ENCODE peak calls at places on chromosomes 12 and 14, in five cellular contexts. One of them, this sample, is unnamed.

GRCh38 chr14:74518221-74518620 is 24.7 kb downstream of the ISCA2 start:
- DNase-seq in stomach: no peak
- DNase-seq in left ventricle myocardium inferior: no peak
- DNase-seq in heart left ventricle: no peak
- DNase-seq in cardiac muscle cell: no peak
- DNase-seq in this sample: peak; percentile 61

GRCh38 chr14:101177301-101178055 is 274.0 kb upstream of the RTL1 start:
- DNase-seq in cardiac muscle cell: no peak
- DNase-seq in left ventricle myocardium inferior: no peak
- DNase-seq in heart left ventricle: no peak
- DNase-seq in stomach: no peak
- DNase-seq in this sample: no peak

GRCh38 chr12:22527999-22528398 is 16.3 kb downstream of the C2CD5 start:
- DNase-seq in heart left ventricle: no peak
- DNase-seq in left ventricle myocardium inferior: no peak
- DNase-seq in stomach: no peak
- DNase-seq in cardiac muscle cell: peak; percentile 72
- DNase-seq in this sample: no peak

GRCh38 chr12:16606201-16606849 is 363 bp upstream of the LMO3 start:
- DNase-seq in cardiac muscle cell: peak; percentile 72
- DNase-seq in heart left ventricle: peak; percentile 33
- DNase-seq in stomach: no peak
- DNase-seq in left ventricle myocardium inferior: no peak
- DNase-seq in this sample: no peak

GRCh38 chr12:104929926-104930325 is 28.2 kb downstream of the SLC41A2 start:
- DNase-seq in heart left ventricle: no peak
- DNase-seq in cardiac muscle cell: no peak
- DNase-seq in stomach: no peak
- DNase-seq in left ventricle myocardium inferior: no peak
- DNase-seq in this sample: no peak

GRCh38 chr12:55899035-55899434 is 28.7 kb downstream of the PYM1 start:
- DNase-seq in left ventricle myocardium inferior: no peak
- DNase-seq in stomach: no peak
- DNase-seq in cardiac muscle cell: peak; percentile 58
- DNase-seq in heart left ventricle: no peak
- DNase-seq in this sample: no peak

GRCh38 chr14:53217283-53217994 is 64.3 kb upstream of the DDHD1 start:
- DNase-seq in stomach: peak; percentile 76
- DNase-seq in left ventricle myocardium inferior: peak; percentile 68
- DNase-seq in heart left ventricle: peak; percentile 78
- DNase-seq in cardiac muscle cell: peak; percentile 74
- DNase-seq in this sample: peak; percentile 44

GRCh38 chr14:69320581-69321365 is 60.8 kb downstream of the GALNT16 start:
- DNase-seq in stomach: no peak
- DNase-seq in cardiac muscle cell: no peak
- DNase-seq in heart left ventricle: peak; percentile 13
- DNase-seq in left ventricle myocardium inferior: no peak
- DNase-seq in this sample: no peak

GRCh38 chr12:58414398-58414871 is 473.1 kb downstream of the ATP23 start:
- DNase-seq in heart left ventricle: no peak
- DNase-seq in cardiac muscle cell: peak; percentile 65
- DNase-seq in stomach: no peak
- DNase-seq in left ventricle myocardium inferior: no peak
- DNase-seq in this sample: peak; percentile 94

GRCh38 chr12:69595689-69596088 is 10.4 kb downstream of the CCT2 start:
- DNase-seq in left ventricle myocardium inferior: no peak
- DNase-seq in stomach: no peak
- DNase-seq in heart left ventricle: no peak
- DNase-seq in cardiac muscle cell: no peak
- DNase-seq in this sample: no peak

GRCh38 chr12:125377093-125377492 is 311.9 kb downstream of the AACS start:
- DNase-seq in stomach: no peak
- DNase-seq in heart left ventricle: no peak
- DNase-seq in cardiac muscle cell: no peak
- DNase-seq in left ventricle myocardium inferior: no peak
- DNase-seq in this sample: no peak

GRCh38 chr12:12315838-12316237 is 34.2 kb downstream of the MANSC1 start:
- DNase-seq in heart left ventricle: no peak
- DNase-seq in cardiac muscle cell: no peak
- DNase-seq in left ventricle myocardium inferior: no peak
- DNase-seq in stomach: peak; percentile 44
- DNase-seq in this sample: no peak

GRCh38 chr12:100356646-100357223 is at the start of gene SLC17A8:
- DNase-seq in heart left ventricle: no peak
- DNase-seq in stomach: no peak
- DNase-seq in left ventricle myocardium inferior: no peak
- DNase-seq in cardiac muscle cell: no peak
- DNase-seq in this sample: no peak

GRCh38 chr12:90102957-90103652 is 394.5 kb upstream of the ATP2B1 start:
- DNase-seq in heart left ventricle: no peak
- DNase-seq in stomach: no peak
- DNase-seq in cardiac muscle cell: peak; percentile 62
- DNase-seq in left ventricle myocardium inferior: no peak
- DNase-seq in this sample: peak; percentile 59

GRCh38 chr12:66822961-66823360 is 144.1 kb upstream of the GRIP1 start:
- DNase-seq in heart left ventricle: no peak
- DNase-seq in cardiac muscle cell: no peak
- DNase-seq in stomach: no peak
- DNase-seq in left ventricle myocardium inferior: no peak
- DNase-seq in this sample: no peak
- H3K4me3 ChIP-seq in heart left ventricle: no peak overlapping the region
- H3K4me3 ChIP-seq in cardiac muscle cell: no peak overlapping the region
- H3K4me3 ChIP-seq in stomach: no peak overlapping the region
- H3K4me3 ChIP-seq in left ventricle myocardium inferior: no peak overlapping the region
- H3K4me3 ChIP-seq in this sample: no peak overlapping the region

DNA sequence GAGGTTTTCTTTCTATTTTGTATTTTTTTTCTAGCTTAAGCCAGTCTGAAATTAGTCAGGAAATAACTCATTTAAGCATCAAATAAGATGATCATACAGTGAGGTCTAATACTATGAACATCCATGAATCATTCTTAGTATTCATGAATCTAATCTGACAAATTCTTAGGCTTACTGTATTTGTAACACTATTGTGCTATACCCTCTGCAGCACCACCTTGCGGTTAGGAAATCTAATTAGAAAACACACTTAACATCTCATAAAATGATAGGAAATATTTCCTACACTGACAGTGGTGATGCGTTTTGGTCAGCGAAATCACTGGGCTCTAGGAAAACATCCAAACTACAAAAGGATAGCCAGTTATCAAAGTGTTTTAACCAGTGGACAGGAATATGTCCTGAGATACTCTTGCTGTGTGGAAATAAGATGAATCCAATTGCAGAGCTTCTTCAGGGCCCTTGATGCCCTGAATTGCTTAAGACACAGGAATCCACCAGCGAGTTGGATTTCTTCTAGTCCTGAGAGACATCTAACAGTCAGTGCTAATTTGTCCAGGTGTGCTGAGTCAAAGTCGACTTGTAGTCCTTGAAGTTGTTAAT is 109.3 kb upstream of the MYF6 start:
- DNase-seq in cardiac muscle cell: peak; percentile 77
- DNase-seq in left ventricle myocardium inferior: no peak
- DNase-seq in heart left ventricle: no peak
- DNase-seq in stomach: no peak
- DNase-seq in this sample: peak; percentile 78
- TF ChIP-seq CTCF in cardiac muscle cell: peak; percentile 60
- TF ChIP-seq CTCF in left ventricle myocardium inferior: peak; percentile 45
- TF ChIP-seq CTCF in heart left ventricle: no peak
- TF ChIP-seq CTCF in stomach: no peak
- TF ChIP-seq CTCF in this sample: peak; percentile 21

GRCh38 chr12:49091056-49091835 is 3.4 kb downstream of the DHH start:
- DNase-seq in stomach: no peak
- DNase-seq in heart left ventricle: no peak
- DNase-seq in left ventricle myocardium inferior: no peak
- DNase-seq in cardiac muscle cell: no peak
- DNase-seq in this sample: no peak
- H3K27me3 ChIP-seq in stomach: peaks cover 30% of the 10 kb centered on the region
- H3K27me3 ChIP-seq in heart left ventricle: no peaks in the 10 kb centered on the region
- H3K27me3 ChIP-seq in left ventricle myocardium inferior: peaks cover 64% of the 10 kb centered on the region
- H3K27me3 ChIP-seq in cardiac muscle cell: peaks cover 95% of the 10 kb centered on the region
- H3K27me3 ChIP-seq in this sample: peaks cover 47% of the 10 kb centered on the region

GRCh38 chr14:92653162-92653651 is 95.2 kb downstream of the LGMN start:
- DNase-seq in cardiac muscle cell: no peak
- DNase-seq in heart left ventricle: no peak
- DNase-seq in stomach: no peak
- DNase-seq in left ventricle myocardium inferior: no peak
- DNase-seq in this sample: no peak
- H3K4me3 ChIP-seq in cardiac muscle cell: no peak overlapping the region
- H3K4me3 ChIP-seq in heart left ventricle: peak overlapping the region; percentile 39
- H3K4me3 ChIP-seq in stomach: peak overlapping the region; percentile 31
- H3K4me3 ChIP-seq in left ventricle myocardium inferior: peak overlapping the region; percentile 45
- H3K4me3 ChIP-seq in this sample: no peak overlapping the region

GRCh38 chr14:72554994-72555608 is 338.8 kb downstream of the DPF3 start:
- DNase-seq in heart left ventricle: no peak
- DNase-seq in cardiac muscle cell: no peak
- DNase-seq in stomach: no peak
- DNase-seq in left ventricle myocardium inferior: no peak
- DNase-seq in this sample: no peak
- TF ChIP-seq CTCF in heart left ventricle: no peak
- TF ChIP-seq CTCF in cardiac muscle cell: no peak
- TF ChIP-seq CTCF in stomach: no peak
- TF ChIP-seq CTCF in left ventricle myocardium inferior: peak; percentile 37
- TF ChIP-seq CTCF in this sample: no peak

GRCh38 chr14:51094282-51094821 is 553 bp downstream of the TRIM9 start:
- DNase-seq in cardiac muscle cell: no peak
- DNase-seq in left ventricle myocardium inferior: no peak
- DNase-seq in heart left ventricle: no peak
- DNase-seq in stomach: no peak
- DNase-seq in this sample: no peak
- H3K27me3 ChIP-seq in cardiac muscle cell: peaks cover 38% of the 10 kb centered on the region
- H3K27me3 ChIP-seq in left ventricle myocardium inferior: peaks cover 85% of the 10 kb centered on the region
- H3K27me3 ChIP-seq in heart left ventricle: peaks cover 8% of the 10 kb centered on the region
- H3K27me3 ChIP-seq in stomach: no peaks in the 10 kb centered on the region
- H3K27me3 ChIP-seq in this sample: peaks cover 8% of the 10 kb centered on the region

GRCh38 chr12:49332891-49333371 is 4.1 kb downstream of the C1QL4 start:
- DNase-seq in left ventricle myocardium inferior: no peak
- DNase-seq in stomach: peak; percentile 24
- DNase-seq in heart left ventricle: no peak
- DNase-seq in cardiac muscle cell: no peak
- DNase-seq in this sample: no peak
- H3K4me3 ChIP-seq in left ventricle myocardium inferior: peak overlapping the region; percentile 13
- H3K4me3 ChIP-seq in stomach: peak overlapping the region; percentile 13
- H3K4me3 ChIP-seq in heart left ventricle: no peak overlapping the region
- H3K4me3 ChIP-seq in cardiac muscle cell: no peak overlapping the region
- H3K4me3 ChIP-seq in this sample: peak overlapping the region; percentile 17

DNA sequence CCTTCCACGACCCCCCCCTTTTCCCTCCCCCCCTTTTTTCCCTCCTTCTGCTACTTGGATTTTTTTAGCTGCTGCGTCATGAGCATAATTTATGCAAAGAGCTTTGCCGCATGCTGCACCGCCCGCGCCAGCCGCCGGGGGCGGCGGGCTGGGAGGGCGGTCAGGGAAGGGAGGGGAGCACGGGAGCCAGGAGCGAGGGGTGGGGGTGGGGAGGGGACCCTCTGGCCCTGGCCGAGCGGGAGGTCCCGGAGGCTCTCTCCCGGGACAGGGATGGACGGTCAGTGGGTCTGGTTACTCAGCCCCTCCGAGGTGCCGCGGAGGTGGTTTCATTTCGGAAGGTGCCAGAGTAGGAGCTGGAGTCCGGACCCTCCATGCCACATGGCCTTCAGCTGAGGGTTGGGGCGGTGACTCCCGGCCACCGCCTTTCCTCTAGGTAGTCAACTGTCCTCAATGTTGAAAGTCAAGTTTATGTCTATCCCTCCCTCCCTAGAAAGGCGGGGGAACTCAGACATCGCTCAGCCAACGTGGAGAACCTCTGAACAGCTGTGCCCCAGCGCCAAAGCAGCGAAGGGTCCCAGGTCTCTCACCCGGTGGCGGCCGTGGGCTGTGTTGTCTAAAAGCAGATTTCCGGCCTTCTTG is at the start of gene POU6F1:
- DNase-seq in left ventricle myocardium inferior: peak; percentile 63
- DNase-seq in cardiac muscle cell: peak; percentile 87
- DNase-seq in heart left ventricle: peak; percentile 74
- DNase-seq in stomach: peak; percentile 72
- DNase-seq in this sample: peak; percentile 54
- TF ChIP-seq CTCF in left ventricle myocardium inferior: peak; percentile 72
- TF ChIP-seq CTCF in cardiac muscle cell: peak; percentile 48
- TF ChIP-seq CTCF in heart left ventricle: peak; percentile 57
- TF ChIP-seq CTCF in stomach: peak; percentile 76
- TF ChIP-seq CTCF in this sample: peak; percentile 61

GRCh38 chr12:113470871-113471618 is 626 bp downstream of the LHX5 start:
- DNase-seq in cardiac muscle cell: no peak
- DNase-seq in stomach: no peak
- DNase-seq in heart left ventricle: no peak
- DNase-seq in left ventricle myocardium inferior: no peak
- DNase-seq in this sample: no peak

GRCh38 chr12:113468365-113469223 is 3.1 kb downstream of the LHX5 start:
- DNase-seq in heart left ventricle: no peak
- DNase-seq in cardiac muscle cell: no peak
- DNase-seq in stomach: no peak
- DNase-seq in left ventricle myocardium inferior: no peak
- DNase-seq in this sample: no peak

GRCh38 chr12:113471619-113472171 is at the start of gene LHX5:
- DNase-seq in cardiac muscle cell: no peak
- DNase-seq in left ventricle myocardium inferior: no peak
- DNase-seq in heart left ventricle: no peak
- DNase-seq in stomach: no peak
- DNase-seq in this sample: no peak

GRCh38 chr12:113469224-113469652 is 2.4 kb downstream of the LHX5 start:
- DNase-seq in left ventricle myocardium inferior: no peak
- DNase-seq in heart left ventricle: no peak
- DNase-seq in stomach: no peak
- DNase-seq in cardiac muscle cell: no peak
- DNase-seq in this sample: no peak

GRCh38 chr12:113469893-113470743 is 1.6 kb downstream of the LHX5 start:
- DNase-seq in heart left ventricle: no peak
- DNase-seq in cardiac muscle cell: no peak
- DNase-seq in left ventricle myocardium inferior: no peak
- DNase-seq in stomach: no peak
- DNase-seq in this sample: no peak
- H3K27me3 ChIP-seq in heart left ventricle: peaks cover 79% of the 10 kb centered on the region
- H3K27me3 ChIP-seq in cardiac muscle cell: peaks cover 100% of the 10 kb centered on the region
- H3K27me3 ChIP-seq in left ventricle myocardium inferior: peaks cover 100% of the 10 kb centered on the region
- H3K27me3 ChIP-seq in stomach: peaks cover 41% of the 10 kb centered on the region
- H3K27me3 ChIP-seq in this sample: peaks cover 71% of the 10 kb centered on the region